ENCODE peak calls at places on chromosome 10, in nine cellular contexts. S is ovary, T is AG09309, Z is right atrium auricular region, N is fibroblast of the aortic adventitia, J is BE2C, W is psoas muscle, D is transverse colon, C is bronchial epithelial cell. L is an unnamed sample.

GRCh38 chr10:102327002-102327401 is 68.5 kb upstream of the NFKB2 start:
- DNase-seq in S (no peak), T (no peak), Z (no peak), N (no peak), J (no peak), W (peak), D (no peak), C (no peak), L (no peak)

GRCh38 chr10:22803201-22803895 is 89.0 kb upstream of the PIP4K2A start:
- DNase-seq in S (no peak), T (no peak), Z (no peak), N (peak), J (no peak), W (no peak), D (no peak), C (peak), L (no peak)

GRCh38 chr10:129963076-129963830 is 821 bp downstream of the EBF3 start:
- DNase-seq in S (no peak), T (no peak), Z (peak), N (peak), J (peak), W (peak), D (no peak), C (no peak), L (no peak)

GRCh38 chr10:51389415-51390342 is 309.7 kb downstream of the CSTF2T start:
- DNase-seq in S (no peak), T (peak), Z (no peak), N (peak), J (peak), W (peak), D (peak), C (peak), L (no peak)

GRCh38 chr10:110671788-110672579 is 27.8 kb downstream of the RBM20 start:
- DNase-seq in S (peak), T (no peak), Z (peak), N (peak), J (peak), W (peak), D (peak), C (peak), L (peak)

GRCh38 chr10:3233486-3233990 is 61.0 kb upstream of the PITRM1 start:
- DNase-seq in S (no peak), T (no peak), Z (no peak), N (no peak), J (no peak), W (no peak), D (no peak), C (no peak), L (no peak)

GRCh38 chr10:69327463-69328345 is 49.4 kb downstream of the HK1 start:
- DNase-seq in S (peak), T (no peak), Z (peak), N (peak), J (peak), W (peak), D (peak), C (peak), L (no peak)

GRCh38 chr10:59300386-59300785 is 62.0 kb downstream of the FAM13C start:
- DNase-seq in S (no peak), T (no peak), Z (no peak), N (no peak), J (no peak), W (no peak), D (no peak), C (no peak), L (no peak)

GRCh38 chr10:15735766-15736165 is 16.0 kb upstream of the ITGA8 start:
- DNase-seq in S (peak), T (no peak), Z (no peak), N (peak), J (no peak), W (no peak), D (no peak), C (no peak), L (no peak)

GRCh38 chr10:73591935-73592699 is 975 bp upstream of the USP54 start:
- DNase-seq in S (peak), T (no peak), Z (peak), N (peak), J (peak), W (no peak), D (peak), C (peak), L (no peak)

GRCh38 chr10:9957352-9957751 is 1060.3 kb upstream of the CELF2 start:
- DNase-seq in S (no peak), T (no peak), Z (no peak), N (no peak), J (no peak), W (no peak), D (no peak), C (peak), L (no peak)

GRCh38 chr10:33005322-33006282 is 47.6 kb upstream of the ITGB1 start:
- DNase-seq in S (peak), T (peak), Z (peak), N (peak), J (peak), W (peak), D (peak), C (peak), L (peak)

GRCh38 chr10:75062900-75063299 is 48.6 kb upstream of the SAMD8 start:
- DNase-seq in S (no peak), T (no peak), Z (no peak), N (no peak), J (no peak), W (no peak), D (no peak), C (no peak), L (no peak)

GRCh38 chr10:75062191-75062849 is 49.1 kb upstream of the SAMD8 start:
- DNase-seq in S (no peak), T (peak), Z (no peak), N (peak), J (no peak), W (peak), D (no peak), C (no peak), L (no peak)

GRCh38 chr10:75057680-75058079 is 53.8 kb upstream of the SAMD8 start:
- DNase-seq in S (no peak), T (no peak), Z (no peak), N (no peak), J (no peak), W (no peak), D (no peak), C (no peak), L (no peak)

GRCh38 chr10:75061709-75062108 is 49.7 kb upstream of the SAMD8 start:
- DNase-seq in S (no peak), T (no peak), Z (no peak), N (no peak), J (no peak), W (no peak), D (no peak), C (no peak), L (no peak)

GRCh38 chr10:75058142-75058541 is 53.3 kb upstream of the SAMD8 start:
- DNase-seq in S (no peak), T (peak), Z (no peak), N (peak), J (no peak), W (peak), D (no peak), C (peak), L (no peak)
- H3K4me3 ChIP-seq in S (no peak), T (no peak), Z (no peak), N (no peak), J (no peak), W (no peak), D (no peak), C (no peak), L (no peak)

DNA sequence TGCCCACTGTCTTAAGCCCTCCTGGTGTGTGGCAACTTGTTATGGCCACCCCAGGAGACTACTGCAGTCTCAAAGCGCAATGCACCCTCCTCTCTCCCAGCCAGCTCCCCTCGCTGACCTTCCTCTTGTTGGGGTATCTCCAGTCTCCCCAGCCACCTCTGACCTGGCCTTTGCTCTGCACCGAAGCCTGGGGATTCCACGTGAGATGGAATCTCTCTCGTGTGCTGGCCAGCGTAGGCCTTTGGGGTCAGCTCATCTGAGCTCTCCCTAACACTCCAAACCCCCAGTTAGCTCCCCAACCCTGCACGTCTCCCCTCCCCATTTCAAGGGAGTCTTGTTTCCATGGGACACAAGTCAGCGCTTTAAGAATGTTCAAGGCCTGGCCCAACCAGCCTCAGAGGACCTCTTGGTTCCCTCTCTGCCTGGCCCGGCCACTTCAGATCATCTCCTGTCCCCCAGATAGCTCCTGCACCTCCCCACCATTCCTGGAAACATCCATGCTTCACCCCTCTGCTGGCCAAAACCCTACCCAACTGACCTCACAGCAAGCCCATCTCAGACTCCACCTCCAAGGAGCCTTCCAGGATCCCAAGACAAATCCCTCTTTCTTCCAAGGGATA is 11.2 kb downstream of the ITPRIP start:
- DNase-seq in S (peak), T (no peak), Z (no peak), N (no peak), J (no peak), W (no peak), D (no peak), C (no peak), L (no peak)
- H3K4me3 ChIP-seq in S (peak), T (no peak), Z (peak), N (peak), J (no peak), W (no peak), D (no peak), C (no peak), L (no peak)

GRCh38 chr10:62384057-62384446 is 9.9 kb downstream of the ZNF365 start:
- DNase-seq in S (no peak), T (peak), Z (no peak), N (peak), J (no peak), W (no peak), D (no peak), C (peak), L (no peak)

GRCh38 chr10:62386401-62387320 is 12.5 kb downstream of the ZNF365 start:
- DNase-seq in S (no peak), T (no peak), Z (no peak), N (peak), J (no peak), W (no peak), D (no peak), C (peak), L (no peak)

GRCh38 chr10:62381385-62382102 is 7.4 kb downstream of the ZNF365 start:
- DNase-seq in S (no peak), T (no peak), Z (no peak), N (no peak), J (no peak), W (no peak), D (no peak), C (no peak), L (no peak)

GRCh38 chr10:62382831-62383230 is 8.7 kb downstream of the ZNF365 start:
- DNase-seq in S (no peak), T (no peak), Z (no peak), N (no peak), J (no peak), W (no peak), D (no peak), C (no peak), L (no peak)

GRCh38 chr10:62384447-62385081 is 10.4 kb downstream of the ZNF365 start:
- DNase-seq in S (no peak), T (no peak), Z (no peak), N (no peak), J (no peak), W (no peak), D (no peak), C (peak), L (no peak)
- H3K4me3 ChIP-seq in S (no peak), T (no peak), Z (no peak), N (no peak), J (no peak), W (no peak), D (no peak), C (no peak), L (no peak)

GRCh38 chr10:13518076-13518692 is 10.6 kb downstream of the BEND7 start:
- DNase-seq in S (no peak), T (no peak), Z (no peak), N (no peak), J (no peak), W (no peak), D (no peak), C (no peak), L (no peak)
- H3K4me3 ChIP-seq in S (no peak), T (no peak), Z (no peak), N (no peak), J (no peak), W (no peak), D (no peak), C (no peak), L (no peak)

DNA sequence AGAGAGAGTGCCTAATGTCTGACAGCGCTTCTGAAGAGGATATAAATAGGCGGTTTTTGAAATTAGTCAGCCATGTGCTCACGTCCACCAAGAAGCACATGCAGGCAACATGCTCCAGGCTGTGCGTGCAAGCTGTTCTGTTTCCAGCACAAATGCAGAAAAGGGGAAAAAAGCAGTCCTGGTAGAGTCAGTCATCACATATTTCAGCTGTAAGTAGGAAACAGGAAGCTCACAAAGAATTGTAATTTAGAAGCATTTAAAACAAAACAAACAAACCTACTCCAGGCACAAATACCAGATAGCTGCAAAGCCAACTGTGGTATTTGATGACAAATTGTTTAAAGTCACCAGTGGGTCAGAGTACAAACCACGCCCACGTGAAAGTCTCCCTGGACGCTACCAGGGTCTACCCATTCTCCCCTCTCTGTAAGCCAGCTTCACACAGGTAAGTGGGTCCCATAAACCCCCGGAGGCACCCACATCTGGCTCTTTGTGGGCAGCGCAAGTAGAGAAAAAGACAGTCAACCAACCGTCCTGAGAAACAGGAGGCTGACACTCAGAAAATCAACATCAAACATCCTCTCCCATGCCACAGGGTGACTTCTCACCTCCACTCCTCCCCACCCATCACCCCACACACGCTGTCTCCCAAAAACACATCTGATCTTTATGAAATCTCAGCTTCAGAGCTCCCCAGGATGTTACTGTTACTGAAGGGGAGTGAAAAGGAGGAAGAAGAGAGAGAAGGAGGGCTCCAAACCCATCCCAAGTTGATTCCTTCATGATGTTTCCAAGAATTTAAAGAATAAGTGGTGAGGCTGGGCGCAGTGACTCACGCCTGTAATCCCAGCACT is 186.4 kb downstream of the FAM107B start:
- DNase-seq in S (no peak), T (peak), Z (no peak), N (peak), J (no peak), W (no peak), D (no peak), C (peak), L (no peak)
- H3K4me3 ChIP-seq in S (no peak), T (peak), Z (no peak), N (peak), J (no peak), W (no peak), D (no peak), C (no peak), L (peak)

L was measured in thoracic aorta.